ENCODE peak calls at places on chromosomes 12 and 14, in six cellular contexts. L is midbrain; P is AG09319; Y is head of caudate nucleus; H is stimulated activated CD4-positive, alpha-beta T cell treated with anti-CD3 and anti-CD28 coated beads, Interleukin-1b, Interleukin-23, amount 100 ng/mL, for 48 hours; E is NCI-H2107. C is an unnamed sample.

GRCh38 chr12:128956755-128957154 is 103.5 kb downstream of the GLT1D1 start:
- DNase-seq in L (no peak), P (no peak), Y (no peak), H (no peak), E (no peak), C (no peak)

GRCh38 chr12:12645485-12645884 is 33.8 kb downstream of the CREBL2 start:
- DNase-seq in L (no peak), P (no peak), Y (no peak), H (peak; percentile 30), E (no peak), C (no peak)

GRCh38 chr12:65649126-65649525 is 175.2 kb upstream of the HMGA2 start:
- DNase-seq in L (no peak), P (peak; percentile 85), Y (no peak), H (no peak), E (no peak), C (peak; percentile 99)

GRCh38 chr12:6323340-6323994 is 13.0 kb downstream of the PLEKHG6 start:
- DNase-seq in L (peak; percentile 63), P (peak; percentile 80), Y (peak; percentile 64), H (no peak), E (peak; percentile 76), C (peak; percentile 78)

GRCh38 chr14:69345402-69345801 is 52.7 kb downstream of the ERH start:
- DNase-seq in L (no peak), P (no peak), Y (no peak), H (no peak), E (no peak), C (no peak)

GRCh38 chr12:9367828-9368227 is 159.6 kb upstream of the PZP start:
- DNase-seq in L (no peak), P (no peak), Y (no peak), H (no peak), E (no peak), C (no peak)

GRCh38 chr14:97580923-97581495 is 783.8 kb downstream of the VRK1 start:
- DNase-seq in L (no peak), P (no peak), Y (no peak), H (no peak), E (peak; percentile 42), C (no peak)

GRCh38 chr12:95083938-95084337 is 10.5 kb upstream of the NR2C1 start:
- DNase-seq in L (peak; percentile 32), P (no peak), Y (no peak), H (no peak), E (no peak), C (no peak)

GRCh38 chr12:84785951-84786350 is 126.6 kb downstream of the SLC6A15 start:
- DNase-seq in L (no peak), P (no peak), Y (no peak), H (no peak), E (no peak), C (no peak)